ENCODE peak calls at places on chromosomes 12 and 14, in six cellular contexts. N, F, G, V, T and O are unnamed samples. For H3K36me3, the result is how much of the 10 kb centered on the place peaks cover.

GRCh38 chr12:72017054-72017651 is 78.5 kb downstream of the TPH2 start:
- DNase-seq in N (peak), F (peak), G (peak), V (peak), T (peak), O (peak)

GRCh38 chr14:104913413-104913812 is 11.3 kb upstream of the PLD4 start:
- DNase-seq in N (no peak), F (no peak), G (no peak), V (no peak), T (no peak), O (no peak)

GRCh38 chr12:52404951-52405350 is 1.2 kb downstream of the KRT82 start:
- DNase-seq in N (no peak), F (no peak), G (no peak), V (no peak), T (no peak), O (no peak)

GRCh38 chr12:3885179-3886094 is 12.2 kb upstream of the PARP11 start:
- DNase-seq in N (peak), F (peak), G (peak), V (no peak), T (peak), O (peak)

GRCh38 chr12:29662737-29663323 is 120.9 kb downstream of the TMTC1 start:
- DNase-seq in N (no peak), F (no peak), G (no peak), V (no peak), T (peak), O (no peak)

GRCh38 chr12:109772622-109773321 is 59.1 kb downstream of the FAM222A start:
- DNase-seq in N (no peak), F (no peak), G (no peak), V (no peak), T (no peak), O (no peak)

GRCh38 chr12:59484575-59484974 is 111.3 kb upstream of the SLC16A7 start:
- DNase-seq in N (no peak), F (no peak), G (no peak), V (no peak), T (no peak), O (no peak)

GRCh38 chr14:64704743-64705405 is 650 bp downstream of the PLEKHG3 start:
- DNase-seq in N (no peak), F (peak), G (no peak), V (no peak), T (peak), O (peak)

GRCh38 chr12:52370906-52371608 is 3.8 kb upstream of the KRT85 start:
- DNase-seq in N (no peak), F (peak), G (peak), V (peak), T (peak), O (no peak)

GRCh38 chr12:113322353-113322752 is 12.6 kb downstream of the SLC8B1 start:
- DNase-seq in N (no peak), F (no peak), G (peak), V (no peak), T (no peak), O (no peak)

GRCh38 chr12:68397566-68398158 is 65.5 kb upstream of the MDM1 start:
- DNase-seq in N (no peak), F (no peak), G (peak), V (no peak), T (no peak), O (no peak)

GRCh38 chr14:26841920-26842741 is 244.3 kb upstream of the NOVA1 start:
- DNase-seq in N (no peak), F (peak), G (peak), V (peak), T (no peak), O (peak)

GRCh38 chr12:55940065-55940732 is 9.2 kb downstream of the DGKA start:
- DNase-seq in N (peak), F (peak), G (peak), V (peak), T (peak), O (peak)

GRCh38 chr14:104856869-104857860 is 7.9 kb upstream of the CEP170B start:
- DNase-seq in N (no peak), F (no peak), G (no peak), V (no peak), T (peak), O (peak)

GRCh38 chr12:67355428-67356385 is 86.5 kb downstream of the CAND1 start:
- DNase-seq in N (peak), F (peak), G (peak), V (no peak), T (peak), O (peak)

GRCh38 chr14:98984027-98984718 is 287.8 kb downstream of the BCL11B start:
- DNase-seq in N (no peak), F (no peak), G (no peak), V (no peak), T (no peak), O (no peak)

GRCh38 chr14:92792885-92793284 is 1.2 kb upstream of the GOLGA5 start:
- DNase-seq in N (no peak), F (no peak), G (no peak), V (no peak), T (peak), O (no peak)

GRCh38 chr12:88509851-88510250 is 70.4 kb downstream of the KITLG start:
- DNase-seq in N (no peak), F (no peak), G (no peak), V (no peak), T (no peak), O (peak)

GRCh38 chr12:20050166-20050565 is 318.2 kb upstream of the PDE3A start:
- DNase-seq in N (no peak), F (no peak), G (no peak), V (no peak), T (no peak), O (no peak)

GRCh38 chr12:119444462-119445044 is 110.0 kb downstream of the CCDC60 start:
- DNase-seq in N (peak), F (peak), G (peak), V (peak), T (peak), O (peak)

GRCh38 chr12:90460681-90461080 is 494.3 kb downstream of the CCER1 start:
- DNase-seq in N (no peak), F (no peak), G (no peak), V (no peak), T (no peak), O (no peak)

GRCh38 chr14:68564826-68565760 is 227.8 kb downstream of the ZFP36L1 start:
- DNase-seq in N (no peak), F (no peak), G (peak), V (no peak), T (no peak), O (no peak)

GRCh38 chr14:105850853-105851581 is 324.6 kb downstream of the TMEM121 start:
- DNase-seq in N (no peak), F (no peak), G (no peak), V (no peak), T (no peak), O (no peak)

GRCh38 chr14:103356151-103356766 is 22.2 kb downstream of the EIF5 start:
- DNase-seq in N (no peak), F (no peak), G (no peak), V (no peak), T (no peak), O (no peak)

GRCh38 chr12:70180140-70180539 is 63.1 kb upstream of the CNOT2 start:
- DNase-seq in N (no peak), F (no peak), G (no peak), V (no peak), T (peak), O (peak)

GRCh38 chr14:101482066-101482465 is 79.2 kb upstream of the DIO3 start:
- DNase-seq in N (no peak), F (no peak), G (no peak), V (no peak), T (no peak), O (no peak)

GRCh38 chr14:28635387-28635786 is 131.2 kb upstream of the FOXG1 start:
- DNase-seq in N (no peak), F (no peak), G (peak), V (no peak), T (peak), O (peak)

GRCh38 chr12:109016016-109016415 is 4.9 kb downstream of the SVOP start:
- DNase-seq in N (no peak), F (no peak), G (no peak), V (no peak), T (no peak), O (no peak)

GRCh38 chr12:64007853-64008252 is 163.4 kb downstream of the SRGAP1 start:
- DNase-seq in N (no peak), F (no peak), G (peak), V (no peak), T (no peak), O (peak)

GRCh38 chr12:120119395-120119973 is 2.9 kb upstream of the RAB35 start:
- DNase-seq in N (no peak), F (no peak), G (no peak), V (no peak), T (no peak), O (no peak)

GRCh38 chr14:81137316-81137715 is 83.4 kb downstream of the GTF2A1 start:
- DNase-seq in N (no peak), F (no peak), G (peak), V (no peak), T (no peak), O (peak)

GRCh38 chr14:90687680-90688079 is 128.6 kb downstream of the TTC7B start:
- DNase-seq in N (no peak), F (no peak), G (no peak), V (no peak), T (no peak), O (no peak)

GRCh38 chr12:123531091-123531490 is 2.4 kb downstream of the RILPL1 start:
- DNase-seq in N (no peak), F (peak), G (no peak), V (peak), T (no peak), O (no peak)

GRCh38 chr12:117908411-117908810 is 60.4 kb downstream of the KSR2 start:
- DNase-seq in N (no peak), F (no peak), G (no peak), V (no peak), T (no peak), O (no peak)

GRCh38 chr14:88950069-88950468 is 125.6 kb downstream of the TTC8 start:
- DNase-seq in N (no peak), F (no peak), G (no peak), V (no peak), T (peak), O (no peak)

GRCh38 chr12:117968826-117969659 is at the start of gene KSR2:
- DNase-seq in N (peak), F (peak), G (peak), V (no peak), T (peak), O (peak)

GRCh38 chr14:77752799-77753516 is 8.0 kb downstream of the SNW1 start:
- DNase-seq in N (no peak), F (no peak), G (peak), V (no peak), T (no peak), O (no peak)
- H3K36me3 ChIP-seq in N (under half), F (under half), G (under half), V (half or more), T (under half), O (half or more)

DNA sequence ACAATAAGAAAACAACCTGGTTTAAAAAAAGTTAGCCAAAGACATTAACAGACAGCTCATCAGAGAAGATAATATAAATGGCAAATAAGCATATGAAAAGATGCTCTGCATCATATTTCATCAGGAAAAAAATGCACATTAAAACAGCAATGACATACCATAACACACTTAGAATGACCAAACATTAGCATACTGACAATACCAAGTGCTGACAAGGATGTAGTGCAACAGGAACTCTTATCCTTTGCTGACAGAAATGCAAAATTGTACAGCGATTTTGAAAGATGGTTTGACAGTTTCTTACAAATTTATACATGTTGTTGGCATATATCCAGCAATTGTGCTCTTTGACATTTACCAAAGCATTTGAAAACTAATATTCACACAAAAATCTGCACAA is 573.0 kb downstream of the FSCB start:
- DNase-seq in N (no peak), F (no peak), G (no peak), V (no peak), T (no peak), O (no peak)
- H3K27ac ChIP-seq in N (no peak), F (no peak), G (no peak), V (no peak), T (no peak), O (no peak)

GRCh38 chr12:57454566-57455373 is at the start of gene INHBE:
- DNase-seq in N (no peak), F (no peak), G (peak), V (peak), T (peak), O (peak)
- H3K4me3 ChIP-seq in N (no peak), F (no peak), G (no peak), V (peak), T (no peak), O (no peak)

DNA sequence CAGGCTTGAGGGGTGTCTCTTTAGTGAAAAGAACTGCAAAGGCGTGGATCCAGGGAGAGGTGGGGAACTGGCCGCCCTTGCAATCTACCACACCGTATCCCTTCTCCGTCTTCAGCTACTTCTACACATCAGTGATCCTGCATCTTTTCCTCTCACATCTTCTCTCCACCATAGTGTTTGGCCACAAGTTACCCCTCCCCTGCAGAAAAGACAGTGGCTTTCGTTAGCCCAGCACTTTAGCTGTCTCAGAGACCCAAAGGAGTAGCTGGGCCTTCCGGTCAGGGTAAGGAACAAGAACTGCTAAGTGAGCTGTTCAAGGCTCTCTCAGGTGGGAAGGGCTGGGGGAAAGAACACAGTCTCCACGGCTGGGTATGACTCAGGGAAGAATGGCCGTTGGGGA is 158.4 kb downstream of the NDUFA12 start:
- DNase-seq in N (no peak), F (no peak), G (no peak), V (no peak), T (no peak), O (no peak)
- H3K36me3 ChIP-seq in N (under half), F (under half), G (under half), V (under half), T (under half), O (under half)

GRCh38 chr14:73602994-73603393 is 9.3 kb upstream of the ACOT6 start:
- DNase-seq in N (no peak), F (no peak), G (no peak), V (no peak), T (no peak), O (no peak)
- H3K27ac ChIP-seq in N (no peak), F (no peak), G (no peak), V (no peak), T (no peak), O (no peak)

GRCh38 chr12:98701166-98701565 is 56.1 kb downstream of the APAF1 start:
- DNase-seq in N (no peak), F (no peak), G (peak), V (no peak), T (no peak), O (no peak)
- H3K4me3 ChIP-seq in N (no peak), F (no peak), G (no peak), V (no peak), T (no peak), O (no peak)

GRCh38 chr14:70735043-70735442 is 74.3 kb downstream of the MAP3K9 start:
- DNase-seq in N (no peak), F (peak), G (no peak), V (no peak), T (no peak), O (peak)
- H3K36me3 ChIP-seq in N (under half), F (under half), G (under half), V (under half), T (under half), O (under half)

DNA sequence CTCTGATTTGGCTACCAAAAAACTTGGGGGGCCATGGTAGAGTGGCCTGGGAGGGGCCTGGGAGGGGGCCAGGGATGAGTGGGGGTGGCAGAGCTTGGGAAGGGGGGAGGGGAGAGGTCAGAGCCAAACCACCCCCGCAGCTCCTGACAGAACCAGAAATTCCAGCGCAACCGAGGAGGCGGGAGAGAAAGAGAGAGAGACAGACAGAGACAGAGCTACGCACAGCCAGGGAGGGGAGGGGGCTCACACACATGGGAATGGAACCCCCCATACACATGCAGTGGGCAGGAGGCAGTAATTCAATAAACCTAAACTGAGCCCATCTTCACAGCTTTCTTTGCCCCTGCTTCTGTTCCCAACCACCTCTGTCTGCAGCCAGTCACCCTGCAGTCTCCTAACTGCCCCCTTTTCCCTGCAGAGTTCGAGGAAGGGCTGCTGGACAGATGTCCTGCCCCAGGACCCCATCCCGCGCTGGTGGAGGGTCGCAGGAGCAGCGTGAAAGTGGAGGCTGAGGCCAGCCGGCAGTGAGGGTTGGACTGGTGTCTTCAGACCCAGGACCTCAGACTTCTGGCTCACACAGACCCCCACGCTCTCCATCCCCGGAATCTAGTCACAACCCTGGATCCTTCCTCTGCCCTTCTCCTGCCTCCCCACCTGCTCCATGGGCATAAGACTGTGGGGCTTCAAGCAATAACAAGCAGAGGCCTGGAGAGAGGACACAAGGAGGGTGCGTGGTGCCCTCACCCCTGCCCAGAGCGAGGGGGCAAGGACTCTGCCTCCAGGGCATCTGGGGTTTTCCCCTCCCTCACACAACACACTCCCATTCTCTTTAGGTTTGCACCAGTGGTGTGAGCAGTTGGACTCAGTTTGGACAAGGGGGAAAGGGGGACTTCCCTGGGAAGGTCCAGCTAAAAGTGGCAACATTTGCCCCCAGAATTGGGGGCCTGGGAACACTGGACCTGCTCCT is 5.6 kb downstream of the NAB2 start:
- DNase-seq in N (no peak), F (no peak), G (no peak), V (no peak), T (no peak), O (no peak)
- H3K27ac ChIP-seq in N (peak), F (peak), G (peak), V (peak), T (no peak), O (peak)

DNA sequence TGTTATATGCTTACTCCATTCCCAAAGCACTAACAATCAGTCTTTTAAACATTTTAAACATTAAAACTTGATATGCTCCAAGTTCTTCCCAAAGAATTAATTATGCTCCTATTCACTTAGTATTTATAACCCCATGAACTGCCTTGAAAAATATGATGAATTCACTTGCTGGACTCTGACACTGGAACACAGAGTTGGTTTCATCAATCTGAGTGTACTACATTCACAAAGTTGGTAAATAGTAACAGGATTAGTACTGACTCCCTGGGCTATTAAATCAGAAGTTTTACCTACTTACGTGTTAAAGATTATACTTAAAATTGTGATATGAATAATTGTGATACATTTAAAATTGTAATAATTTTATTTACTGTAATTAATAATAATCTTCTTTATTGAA is 17.3 kb upstream of the MYF6 start:
- DNase-seq in N (no peak), F (no peak), G (no peak), V (no peak), T (no peak), O (no peak)
- H3K4me3 ChIP-seq in N (no peak), F (no peak), G (no peak), V (no peak), T (no peak), O (no peak)

GRCh38 chr14:59845245-59845644 is 25.3 kb downstream of the RTN1 start:
- DNase-seq in N (no peak), F (no peak), G (no peak), V (no peak), T (no peak), O (peak)

GRCh38 chr14:59844414-59844813 is 26.2 kb downstream of the RTN1 start:
- DNase-seq in N (no peak), F (peak), G (no peak), V (no peak), T (no peak), O (no peak)

GRCh38 chr14:59847711-59848110 is 22.9 kb downstream of the RTN1 start:
- DNase-seq in N (no peak), F (peak), G (no peak), V (no peak), T (no peak), O (no peak)

GRCh38 chr14:59848671-59849070 is 21.9 kb downstream of the RTN1 start:
- DNase-seq in N (no peak), F (no peak), G (no peak), V (no peak), T (no peak), O (no peak)

DNA sequence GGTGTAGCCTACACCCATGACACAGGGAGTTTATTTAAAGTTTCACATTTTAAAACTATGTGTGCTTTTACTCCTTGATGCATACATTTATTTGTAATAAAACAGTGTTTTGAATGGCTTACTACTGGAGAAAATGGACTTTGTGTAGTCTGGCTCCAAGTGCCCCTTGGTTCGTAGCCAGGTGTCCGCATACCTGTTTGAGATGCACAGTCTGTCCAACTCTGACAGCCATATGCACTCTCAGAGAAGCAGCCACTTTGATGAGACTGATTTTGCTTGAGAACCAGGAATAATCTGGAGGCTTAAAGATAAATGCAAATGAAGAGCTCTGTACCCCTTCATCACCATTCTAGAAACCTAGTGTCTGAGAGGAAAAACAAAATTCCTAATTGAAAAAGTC is 24.0 kb downstream of the RTN1 start:
- DNase-seq in N (no peak), F (no peak), G (no peak), V (no peak), T (no peak), O (no peak)
- H3K36me3 ChIP-seq in N (under half), F (under half), G (under half), V (under half), T (under half), O (under half)